ENCODE peak calls at places on chromosomes 2 and 18, in eight cellular contexts. One of them, this sample, is unnamed.

GRCh38 chr2:174835797-174836255 is 71.6 kb upstream of the CHRNA1 start:
- DNase-seq in endothelial cell: no peak
- DNase-seq in Karpas-422: no peak
- DNase-seq in activated CD4-positive, alpha-beta T cell treated with anti-CD3 and anti-CD28 coated beads, Interleukin-2, amount 10 ng/mL, durations not matched to agents 7 days and 5 days: no peak
- DNase-seq in ELF-1: peak; percentile 81
- DNase-seq in hypothalamus: no peak
- DNase-seq in left cardiac atrium: no peak
- DNase-seq in activated effector memory CD4-positive, alpha-beta T cell treated with anti-CD3 and anti-CD28 coated beads, Interleukin-2, amount 50 U/mL, for 16 hours: peak; percentile 65
- DNase-seq in this sample: no peak

GRCh38 chr2:128325665-128326181 is 7.1 kb upstream of the HS6ST1 start:
- DNase-seq in endothelial cell: no peak
- DNase-seq in Karpas-422: no peak
- DNase-seq in activated CD4-positive, alpha-beta T cell treated with anti-CD3 and anti-CD28 coated beads, Interleukin-2, amount 10 ng/mL, durations not matched to agents 7 days and 5 days: peak; percentile 3
- DNase-seq in ELF-1: peak; percentile 1
- DNase-seq in hypothalamus: no peak
- DNase-seq in left cardiac atrium: peak; percentile 27
- DNase-seq in activated effector memory CD4-positive, alpha-beta T cell treated with anti-CD3 and anti-CD28 coated beads, Interleukin-2, amount 50 U/mL, for 16 hours: peak; percentile 53
- DNase-seq in this sample: no peak

GRCh38 chr2:125562924-125563323 is 1093.0 kb upstream of the GYPC start:
- DNase-seq in endothelial cell: no peak
- DNase-seq in Karpas-422: peak; percentile 6
- DNase-seq in activated CD4-positive, alpha-beta T cell treated with anti-CD3 and anti-CD28 coated beads, Interleukin-2, amount 10 ng/mL, durations not matched to agents 7 days and 5 days: no peak
- DNase-seq in ELF-1: no peak
- DNase-seq in hypothalamus: no peak
- DNase-seq in left cardiac atrium: no peak
- DNase-seq in activated effector memory CD4-positive, alpha-beta T cell treated with anti-CD3 and anti-CD28 coated beads, Interleukin-2, amount 50 U/mL, for 16 hours: no peak
- DNase-seq in this sample: no peak

GRCh38 chr2:169013628-169014026 is 17.5 kb downstream of the ABCB11 start:
- DNase-seq in endothelial cell: no peak
- DNase-seq in Karpas-422: no peak
- DNase-seq in activated CD4-positive, alpha-beta T cell treated with anti-CD3 and anti-CD28 coated beads, Interleukin-2, amount 10 ng/mL, durations not matched to agents 7 days and 5 days: no peak
- DNase-seq in ELF-1: no peak
- DNase-seq in hypothalamus: no peak
- DNase-seq in left cardiac atrium: no peak
- DNase-seq in activated effector memory CD4-positive, alpha-beta T cell treated with anti-CD3 and anti-CD28 coated beads, Interleukin-2, amount 50 U/mL, for 16 hours: no peak
- DNase-seq in this sample: no peak

GRCh38 chr2:38093503-38093902 is 17.6 kb upstream of the CYP1B1 start:
- DNase-seq in endothelial cell: no peak
- DNase-seq in Karpas-422: no peak
- DNase-seq in activated CD4-positive, alpha-beta T cell treated with anti-CD3 and anti-CD28 coated beads, Interleukin-2, amount 10 ng/mL, durations not matched to agents 7 days and 5 days: no peak
- DNase-seq in ELF-1: no peak
- DNase-seq in hypothalamus: no peak
- DNase-seq in left cardiac atrium: no peak
- DNase-seq in activated effector memory CD4-positive, alpha-beta T cell treated with anti-CD3 and anti-CD28 coated beads, Interleukin-2, amount 50 U/mL, for 16 hours: no peak
- DNase-seq in this sample: no peak

GRCh38 chr2:112465373-112465772 is 16.6 kb upstream of the TTL start:
- DNase-seq in endothelial cell: no peak
- DNase-seq in Karpas-422: no peak
- DNase-seq in activated CD4-positive, alpha-beta T cell treated with anti-CD3 and anti-CD28 coated beads, Interleukin-2, amount 10 ng/mL, durations not matched to agents 7 days and 5 days: no peak
- DNase-seq in ELF-1: peak; percentile 18
- DNase-seq in hypothalamus: no peak
- DNase-seq in left cardiac atrium: no peak
- DNase-seq in activated effector memory CD4-positive, alpha-beta T cell treated with anti-CD3 and anti-CD28 coated beads, Interleukin-2, amount 50 U/mL, for 16 hours: no peak
- DNase-seq in this sample: no peak

GRCh38 chr2:23584054-23584745 is 199.2 kb downstream of the KLHL29 start:
- DNase-seq in endothelial cell: no peak
- DNase-seq in Karpas-422: no peak
- DNase-seq in activated CD4-positive, alpha-beta T cell treated with anti-CD3 and anti-CD28 coated beads, Interleukin-2, amount 10 ng/mL, durations not matched to agents 7 days and 5 days: no peak
- DNase-seq in ELF-1: no peak
- DNase-seq in hypothalamus: no peak
- DNase-seq in left cardiac atrium: no peak
- DNase-seq in activated effector memory CD4-positive, alpha-beta T cell treated with anti-CD3 and anti-CD28 coated beads, Interleukin-2, amount 50 U/mL, for 16 hours: no peak
- DNase-seq in this sample: peak; percentile 71

GRCh38 chr2:151827564-151828142 is 568 bp downstream of the ARL5A start:
- DNase-seq in endothelial cell: peak; percentile 18
- DNase-seq in Karpas-422: peak; percentile 58
- DNase-seq in activated CD4-positive, alpha-beta T cell treated with anti-CD3 and anti-CD28 coated beads, Interleukin-2, amount 10 ng/mL, durations not matched to agents 7 days and 5 days: peak; percentile 33
- DNase-seq in ELF-1: peak; percentile 61
- DNase-seq in hypothalamus: no peak
- DNase-seq in left cardiac atrium: no peak
- DNase-seq in activated effector memory CD4-positive, alpha-beta T cell treated with anti-CD3 and anti-CD28 coated beads, Interleukin-2, amount 50 U/mL, for 16 hours: peak; percentile 72
- DNase-seq in this sample: peak; percentile 71

GRCh38 chr2:61220768-61221167 is 58.8 kb downstream of the C2orf74 start:
- DNase-seq in endothelial cell: no peak
- DNase-seq in Karpas-422: no peak
- DNase-seq in activated CD4-positive, alpha-beta T cell treated with anti-CD3 and anti-CD28 coated beads, Interleukin-2, amount 10 ng/mL, durations not matched to agents 7 days and 5 days: no peak
- DNase-seq in ELF-1: no peak
- DNase-seq in hypothalamus: no peak
- DNase-seq in left cardiac atrium: no peak
- DNase-seq in activated effector memory CD4-positive, alpha-beta T cell treated with anti-CD3 and anti-CD28 coated beads, Interleukin-2, amount 50 U/mL, for 16 hours: no peak
- DNase-seq in this sample: no peak

GRCh38 chr2:50763776-50764175 is 268.2 kb downstream of the NRXN1 start:
- DNase-seq in endothelial cell: no peak
- DNase-seq in Karpas-422: no peak
- DNase-seq in activated CD4-positive, alpha-beta T cell treated with anti-CD3 and anti-CD28 coated beads, Interleukin-2, amount 10 ng/mL, durations not matched to agents 7 days and 5 days: no peak
- DNase-seq in ELF-1: no peak
- DNase-seq in hypothalamus: no peak
- DNase-seq in left cardiac atrium: no peak
- DNase-seq in activated effector memory CD4-positive, alpha-beta T cell treated with anti-CD3 and anti-CD28 coated beads, Interleukin-2, amount 50 U/mL, for 16 hours: no peak
- DNase-seq in this sample: no peak

GRCh38 chr18:12048827-12049175 is 44.8 kb upstream of the ANKRD62 start:
- DNase-seq in endothelial cell: no peak
- DNase-seq in Karpas-422: no peak
- DNase-seq in activated CD4-positive, alpha-beta T cell treated with anti-CD3 and anti-CD28 coated beads, Interleukin-2, amount 10 ng/mL, durations not matched to agents 7 days and 5 days: no peak
- DNase-seq in ELF-1: no peak
- DNase-seq in hypothalamus: no peak
- DNase-seq in left cardiac atrium: no peak
- DNase-seq in activated effector memory CD4-positive, alpha-beta T cell treated with anti-CD3 and anti-CD28 coated beads, Interleukin-2, amount 50 U/mL, for 16 hours: no peak
- DNase-seq in this sample: no peak

GRCh38 chr2:241061275-241061674 is 40.8 kb downstream of the MTERF4 start:
- DNase-seq in endothelial cell: no peak
- DNase-seq in Karpas-422: no peak
- DNase-seq in activated CD4-positive, alpha-beta T cell treated with anti-CD3 and anti-CD28 coated beads, Interleukin-2, amount 10 ng/mL, durations not matched to agents 7 days and 5 days: no peak
- DNase-seq in ELF-1: no peak
- DNase-seq in hypothalamus: no peak
- DNase-seq in left cardiac atrium: no peak
- DNase-seq in activated effector memory CD4-positive, alpha-beta T cell treated with anti-CD3 and anti-CD28 coated beads, Interleukin-2, amount 50 U/mL, for 16 hours: no peak
- DNase-seq in this sample: no peak

GRCh38 chr2:179264238-179265081 is at the start of gene SESTD1:
- DNase-seq in endothelial cell: peak; percentile 77
- DNase-seq in Karpas-422: peak; percentile 43
- DNase-seq in activated CD4-positive, alpha-beta T cell treated with anti-CD3 and anti-CD28 coated beads, Interleukin-2, amount 10 ng/mL, durations not matched to agents 7 days and 5 days: peak; percentile 61
- DNase-seq in ELF-1: peak; percentile 64
- DNase-seq in hypothalamus: peak; percentile 36
- DNase-seq in left cardiac atrium: peak; percentile 83
- DNase-seq in activated effector memory CD4-positive, alpha-beta T cell treated with anti-CD3 and anti-CD28 coated beads, Interleukin-2, amount 50 U/mL, for 16 hours: peak; percentile 83
- DNase-seq in this sample: peak; percentile 92

GRCh38 chr2:141058552-141058951 is 1072.3 kb downstream of the LRP1B start:
- DNase-seq in endothelial cell: no peak
- DNase-seq in Karpas-422: no peak
- DNase-seq in activated CD4-positive, alpha-beta T cell treated with anti-CD3 and anti-CD28 coated beads, Interleukin-2, amount 10 ng/mL, durations not matched to agents 7 days and 5 days: no peak
- DNase-seq in ELF-1: no peak
- DNase-seq in hypothalamus: no peak
- DNase-seq in left cardiac atrium: no peak
- DNase-seq in activated effector memory CD4-positive, alpha-beta T cell treated with anti-CD3 and anti-CD28 coated beads, Interleukin-2, amount 50 U/mL, for 16 hours: no peak
- DNase-seq in this sample: no peak

GRCh38 chr2:62966995-62967394 is 83.6 kb upstream of the OTX1 start:
- DNase-seq in endothelial cell: no peak
- DNase-seq in Karpas-422: no peak
- DNase-seq in activated CD4-positive, alpha-beta T cell treated with anti-CD3 and anti-CD28 coated beads, Interleukin-2, amount 10 ng/mL, durations not matched to agents 7 days and 5 days: no peak
- DNase-seq in ELF-1: peak; percentile 17
- DNase-seq in hypothalamus: no peak
- DNase-seq in left cardiac atrium: no peak
- DNase-seq in activated effector memory CD4-positive, alpha-beta T cell treated with anti-CD3 and anti-CD28 coated beads, Interleukin-2, amount 50 U/mL, for 16 hours: no peak
- DNase-seq in this sample: no peak

GRCh38 chr18:8754995-8755955 is 49.9 kb downstream of the MTCL1 start:
- DNase-seq in endothelial cell: no peak
- DNase-seq in Karpas-422: no peak
- DNase-seq in activated CD4-positive, alpha-beta T cell treated with anti-CD3 and anti-CD28 coated beads, Interleukin-2, amount 10 ng/mL, durations not matched to agents 7 days and 5 days: peak; percentile 84
- DNase-seq in ELF-1: no peak
- DNase-seq in hypothalamus: no peak
- DNase-seq in left cardiac atrium: no peak
- DNase-seq in activated effector memory CD4-positive, alpha-beta T cell treated with anti-CD3 and anti-CD28 coated beads, Interleukin-2, amount 50 U/mL, for 16 hours: peak; percentile 74
- DNase-seq in this sample: no peak